ENCODE peak calls at places on chromosomes 7 and 10, in five cellular contexts. A is nephron progenitor cell, K is ovary, L is heart right ventricle, M is left lung. U is an unnamed sample.

GRCh38 chr7:135602304-135602703 is 44.6 kb downstream of the NUP205 start:
- DNase-seq in A (no peak), K (no peak), L (no peak), M (no peak), U (no peak)

GRCh38 chr10:105742184-105742583 is 1101.1 kb downstream of the SORCS3 start:
- DNase-seq in A (no peak), K (no peak), L (peak), M (no peak), U (no peak)

GRCh38 chr10:96334888-96335526 is 23.8 kb downstream of the OPALIN start:
- DNase-seq in A (peak), K (no peak), L (peak), M (no peak), U (peak)

GRCh38 chr10:98510412-98510995 is 63.8 kb upstream of the HPS1 start:
- DNase-seq in A (no peak), K (no peak), L (no peak), M (no peak), U (no peak)

GRCh38 chr7:55469271-55469681 is 103.0 kb downstream of the VOPP1 start:
- DNase-seq in A (no peak), K (no peak), L (no peak), M (no peak), U (no peak)

GRCh38 chr7:120807390-120807789 is 50.6 kb downstream of the TSPAN12 start:
- DNase-seq in A (no peak), K (no peak), L (no peak), M (no peak), U (no peak)

GRCh38 chr7:44236333-44236728 is 35.6 kb downstream of the YKT6 start:
- DNase-seq in A (no peak), K (no peak), L (no peak), M (no peak), U (no peak)

GRCh38 chr7:22357311-22358175 is 589 bp upstream of the RAPGEF5 start:
- DNase-seq in A (peak), K (no peak), L (peak), M (no peak), U (peak)

GRCh38 chr7:44213872-44214595 is 13.3 kb downstream of the YKT6 start:
- DNase-seq in A (peak), K (no peak), L (no peak), M (no peak), U (peak)

GRCh38 chr7:105806592-105807266 is 69.7 kb downstream of the ATXN7L1 start:
- DNase-seq in A (no peak), K (no peak), L (no peak), M (peak), U (no peak)

GRCh38 chr7:1965579-1966294 is 267.0 kb downstream of the MAD1L1 start:
- DNase-seq in A (no peak), K (no peak), L (peak), M (peak), U (no peak)

GRCh38 chr7:74266191-74266963 is 12.2 kb upstream of the RFC2 start:
- DNase-seq in A (no peak), K (no peak), L (no peak), M (no peak), U (no peak)

GRCh38 chr10:109966961-109967738 is 40.6 kb upstream of the ADD3 start:
- DNase-seq in A (peak), K (no peak), L (peak), M (no peak), U (peak)

GRCh38 chr10:81251457-81252115 is 623.4 kb upstream of the NRG3 start:
- DNase-seq in A (no peak), K (no peak), L (no peak), M (no peak), U (no peak)

GRCh38 chr10:102642553-102643345 is 1.5 kb upstream of the TRIM8 start:
- DNase-seq in A (peak), K (peak), L (peak), M (no peak), U (peak)

GRCh38 chr7:32154797-32155196 is 84.6 kb upstream of the PDE1C start:
- DNase-seq in A (no peak), K (no peak), L (peak), M (no peak), U (no peak)

GRCh38 chr7:112201421-112201820 is 4.8 kb downstream of the DOCK4 start:
- DNase-seq in A (no peak), K (no peak), L (no peak), M (no peak), U (no peak)

GRCh38 chr10:101029520-101030309 is 1.2 kb downstream of the PDZD7 start:
- DNase-seq in A (no peak), K (no peak), L (no peak), M (no peak), U (peak)

GRCh38 chr7:141704741-141705140 is 2.8 kb upstream of the DENND11 start:
- DNase-seq in A (no peak), K (no peak), L (no peak), M (no peak), U (no peak)

GRCh38 chr7:1019255-1019785 is 25.0 kb upstream of the GPR146 start:
- DNase-seq in A (no peak), K (no peak), L (no peak), M (no peak), U (no peak)

DNA sequence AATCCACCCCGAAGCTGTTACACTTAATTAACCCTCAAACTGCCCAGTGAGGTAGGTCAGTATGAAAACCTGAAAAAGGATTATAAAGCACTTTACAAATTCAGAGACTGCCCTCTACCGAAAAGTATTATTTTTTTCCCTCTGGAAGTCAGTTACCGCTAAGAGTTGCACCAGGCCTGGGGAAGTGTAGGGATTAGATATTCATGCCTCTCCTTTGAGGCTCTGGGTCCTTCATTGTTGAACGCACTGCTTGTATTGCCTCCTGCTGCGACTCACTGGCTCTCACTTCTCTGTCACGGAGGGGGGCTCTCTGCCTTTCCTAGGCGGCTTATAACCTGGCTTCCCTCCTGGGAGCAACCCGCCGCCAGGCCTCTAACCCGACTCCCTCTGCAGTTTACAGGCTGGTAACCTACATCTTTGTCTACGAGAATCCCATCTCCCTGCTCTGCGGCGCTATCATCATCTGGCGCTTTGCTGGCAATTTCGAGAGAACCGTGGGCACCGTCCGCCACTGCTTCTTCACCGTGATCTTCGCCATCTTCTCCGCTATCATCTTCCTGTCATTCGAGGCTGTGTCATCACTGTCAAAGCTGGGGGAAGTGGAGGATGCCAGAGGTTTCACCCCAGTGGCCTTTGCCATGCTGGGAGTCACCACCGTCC is 2.7 kb downstream of the RHBDD2 start:
- DNase-seq in A (no peak), K (no peak), L (no peak), M (no peak), U (no peak)
- TF ChIP-seq CTCF in A (no peak), K (no peak), L (no peak), M (no peak), U (no peak)

GRCh38 chr7:28364082-28364481 is 48.2 kb upstream of the CREB5 start:
- DNase-seq in A (no peak), K (no peak), L (no peak), M (no peak), U (no peak)

GRCh38 chr7:28358423-28358868 is 53.9 kb upstream of the CREB5 start:
- DNase-seq in A (no peak), K (no peak), L (no peak), M (no peak), U (no peak)

GRCh38 chr7:28360739-28361138 is 51.6 kb upstream of the CREB5 start:
- DNase-seq in A (no peak), K (no peak), L (no peak), M (no peak), U (no peak)

GRCh38 chr7:28362812-28363211 is 49.5 kb upstream of the CREB5 start:
- DNase-seq in A (no peak), K (no peak), L (no peak), M (no peak), U (no peak)
- TF ChIP-seq CTCF in A (no peak), K (no peak), L (no peak), M (no peak), U (no peak)

GRCh38 chr10:29465384-29465783 is 169.4 kb downstream of the SVIL start:
- DNase-seq in A (no peak), K (peak), L (no peak), M (no peak), U (no peak)
- TF ChIP-seq CTCF in A (no peak), K (no peak), L (peak), M (no peak), U (no peak)

GRCh38 chr7:139118234-139118802 is 8.8 kb upstream of the ZC3HAV1 start:
- DNase-seq in A (no peak), K (no peak), L (no peak), M (no peak), U (no peak)
- TF ChIP-seq CTCF in A (no peak), K (no peak), L (no peak), M (no peak), U (no peak)

GRCh38 chr7:66353547-66353946 is 148.4 kb downstream of the TPST1 start:
- DNase-seq in A (no peak), K (no peak), L (no peak), M (no peak), U (no peak)

GRCh38 chr7:66348959-66349358 is 143.8 kb downstream of the TPST1 start:
- DNase-seq in A (no peak), K (no peak), L (no peak), M (no peak), U (no peak)

GRCh38 chr7:66348531-66348930 is 143.4 kb downstream of the TPST1 start:
- DNase-seq in A (no peak), K (no peak), L (no peak), M (no peak), U (no peak)

GRCh38 chr7:66355762-66356161 is 150.6 kb downstream of the TPST1 start:
- DNase-seq in A (no peak), K (no peak), L (no peak), M (no peak), U (no peak)

GRCh38 chr7:66352071-66352470 is 146.9 kb downstream of the TPST1 start:
- DNase-seq in A (no peak), K (no peak), L (no peak), M (no peak), U (no peak)
- TF ChIP-seq CTCF in A (no peak), K (no peak), L (peak), M (no peak), U (no peak)

GRCh38 chr10:69684020-69684980 is 54.3 kb downstream of the FAM241B start:
- DNase-seq in A (no peak), K (peak), L (peak), M (peak), U (peak)

GRCh38 chr10:69680610-69681009 is 50.6 kb downstream of the FAM241B start:
- DNase-seq in A (no peak), K (no peak), L (no peak), M (no peak), U (no peak)

GRCh38 chr10:69682955-69683474 is 53.0 kb downstream of the FAM241B start:
- DNase-seq in A (no peak), K (no peak), L (no peak), M (no peak), U (no peak)

GRCh38 chr10:69679736-69680135 is 49.7 kb downstream of the FAM241B start:
- DNase-seq in A (no peak), K (no peak), L (no peak), M (no peak), U (no peak)

DNA sequence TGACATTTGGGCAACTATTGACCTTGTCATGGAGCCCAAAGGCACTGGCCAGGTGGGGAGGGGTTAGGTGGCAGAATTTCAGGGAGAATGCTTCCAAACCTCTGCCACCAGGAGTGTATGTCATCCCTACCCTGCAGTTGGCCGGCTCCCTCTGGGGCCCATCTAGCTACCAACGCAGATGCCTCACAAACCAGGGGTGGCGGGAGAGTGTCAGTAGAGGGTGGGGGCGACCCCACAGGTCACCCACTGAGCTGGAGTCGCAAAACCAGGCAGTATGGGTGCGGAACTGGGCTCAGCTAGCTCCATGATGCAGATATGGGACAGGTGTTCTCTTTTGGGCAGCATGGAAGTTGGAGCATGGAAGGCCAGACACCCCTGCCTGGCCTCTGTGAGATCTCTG is 51.4 kb downstream of the FAM241B start:
- DNase-seq in A (no peak), K (no peak), L (no peak), M (no peak), U (no peak)
- TF ChIP-seq CTCF in A (no peak), K (no peak), L (no peak), M (no peak), U (no peak)

U was measured in endothelial cell.